ENCODE peak calls at places on chromosomes 11 and 22, in eight cellular contexts. P is naive thymus-derived CD4-positive, alpha-beta T cell; B is body of pancreas; W is pancreas; Y is neuronal stem cell; E is PC-9; C is thyroid gland; V is breast epithelium. S is an unnamed sample.

GRCh38 chr11:69878927-69879733 is 59.9 kb upstream of the FGF3 start:
- DNase-seq in P (no peak), B (peak; percentile 7), W (peak; percentile 47), Y (no peak), E (peak; percentile 21), C (no peak), V (peak; percentile 45), S (no peak)

GRCh38 chr11:102864724-102865123 is 10.1 kb downstream of the MMP12 start:
- DNase-seq in P (no peak), B (no peak), W (no peak), Y (no peak), E (no peak), C (no peak), V (no peak), S (no peak)

GRCh38 chr11:67291481-67292381 is 2.6 kb downstream of the ANKRD13D start:
- DNase-seq in P (no peak), B (no peak), W (no peak), Y (no peak), E (no peak), C (no peak), V (no peak), S (no peak)

GRCh38 chr11:89516496-89516895 is 25.3 kb upstream of the NOX4 start:
- DNase-seq in P (no peak), B (no peak), W (no peak), Y (no peak), E (no peak), C (no peak), V (no peak), S (no peak)

GRCh38 chr11:109112748-109113378 is 309.1 kb upstream of the C11orf87 start:
- DNase-seq in P (no peak), B (peak; percentile 34), W (peak; percentile 61), Y (no peak), E (no peak), C (no peak), V (no peak), S (peak; percentile 47)

GRCh38 chr11:10298342-10298741 is 4.3 kb upstream of the SBF2 start:
- DNase-seq in P (peak; percentile 24), B (no peak), W (no peak), Y (no peak), E (peak; percentile 38), C (peak; percentile 76), V (no peak), S (peak; percentile 32)

GRCh38 chr22:43923191-43923590 is 414 bp upstream of the PNPLA3 start:
- DNase-seq in P (no peak), B (no peak), W (no peak), Y (no peak), E (no peak), C (no peak), V (no peak), S (peak; percentile 16)

GRCh38 chr11:79902493-79902892 is 461.7 kb upstream of the TENM4 start:
- DNase-seq in P (no peak), B (no peak), W (no peak), Y (no peak), E (no peak), C (peak; percentile 5), V (no peak), S (no peak)

GRCh38 chr11:130636672-130637463 is 188.4 kb downstream of the ADAMTS15 start:
- DNase-seq in P (no peak), B (no peak), W (no peak), Y (no peak), E (peak; percentile 96), C (no peak), V (no peak), S (no peak)

GRCh38 chr11:78251083-78251699 is 62.5 kb downstream of the USP35 start:
- DNase-seq in P (no peak), B (no peak), W (no peak), Y (no peak), E (no peak), C (no peak), V (no peak), S (peak; percentile 78)

GRCh38 chr22:42281284-42281683 is 10.8 kb upstream of the TCF20 start:
- DNase-seq in P (no peak), B (no peak), W (no peak), Y (no peak), E (no peak), C (no peak), V (peak; percentile 35), S (no peak)

GRCh38 chr11:61532136-61533038 is 23.8 kb downstream of the LRRC10B start:
- DNase-seq in P (peak; percentile 12), B (peak; percentile 49), W (peak; percentile 71), Y (no peak), E (no peak), C (peak; percentile 26), V (no peak), S (peak; percentile 33)

GRCh38 chr11:75032550-75032935 is 43.8 kb downstream of the NEU3 start:
- DNase-seq in P (no peak), B (no peak), W (no peak), Y (no peak), E (peak; percentile 26), C (no peak), V (no peak), S (no peak)

GRCh38 chr11:119722281-119722794 is 6.7 kb downstream of the NECTIN1 start:
- DNase-seq in P (no peak), B (peak; percentile 93), W (peak; percentile 79), Y (no peak), E (no peak), C (no peak), V (no peak), S (no peak)

GRCh38 chr11:75184051-75184450 is 33.1 kb downstream of the SLCO2B1 start:
- DNase-seq in P (no peak), B (no peak), W (no peak), Y (no peak), E (no peak), C (no peak), V (no peak), S (no peak)

GRCh38 chr11:66886317-66886588 is 29.4 kb downstream of the LRFN4 start:
- DNase-seq in P (no peak), B (no peak), W (no peak), Y (no peak), E (no peak), C (no peak), V (no peak), S (no peak)

GRCh38 chr11:28243596-28243995 is 135.4 kb downstream of the METTL15 start:
- DNase-seq in P (no peak), B (no peak), W (no peak), Y (no peak), E (no peak), C (no peak), V (no peak), S (no peak)

GRCh38 chr22:36206255-36206654 is 4.6 kb upstream of the APOL4 start:
- DNase-seq in P (no peak), B (no peak), W (no peak), Y (no peak), E (no peak), C (no peak), V (no peak), S (no peak)

GRCh38 chr11:96256604-96257003 is 86.4 kb downstream of the MAML2 start:
- DNase-seq in P (no peak), B (no peak), W (no peak), Y (no peak), E (no peak), C (no peak), V (no peak), S (no peak)

GRCh38 chr11:216081-216974 is 8.8 kb downstream of the RIC8A start:
- DNase-seq in P (no peak), B (no peak), W (peak; percentile 21), Y (no peak), E (no peak), C (no peak), V (peak; percentile 35), S (no peak)

GRCh38 chr11:12220305-12220704 is 109.9 kb downstream of the MICAL2 start:
- DNase-seq in P (no peak), B (peak; percentile 74), W (no peak), Y (no peak), E (no peak), C (peak; percentile 45), V (no peak), S (peak; percentile 66)

GRCh38 chr11:40293655-40294342 is 1165.7 kb downstream of the LRRC4C start:
- DNase-seq in P (no peak), B (peak; percentile 64), W (peak; percentile 78), Y (peak; percentile 87), E (no peak), C (peak; percentile 80), V (peak; percentile 58), S (peak; percentile 86)
- H3K27ac ChIP-seq in P (no peak overlapping the region), B (no peak overlapping the region), W (no peak overlapping the region), Y (peak overlapping the region; percentile 79), E (no peak overlapping the region), C (peak overlapping the region; percentile 78), V (peak overlapping the region; percentile 81), S (no peak overlapping the region)

DNA sequence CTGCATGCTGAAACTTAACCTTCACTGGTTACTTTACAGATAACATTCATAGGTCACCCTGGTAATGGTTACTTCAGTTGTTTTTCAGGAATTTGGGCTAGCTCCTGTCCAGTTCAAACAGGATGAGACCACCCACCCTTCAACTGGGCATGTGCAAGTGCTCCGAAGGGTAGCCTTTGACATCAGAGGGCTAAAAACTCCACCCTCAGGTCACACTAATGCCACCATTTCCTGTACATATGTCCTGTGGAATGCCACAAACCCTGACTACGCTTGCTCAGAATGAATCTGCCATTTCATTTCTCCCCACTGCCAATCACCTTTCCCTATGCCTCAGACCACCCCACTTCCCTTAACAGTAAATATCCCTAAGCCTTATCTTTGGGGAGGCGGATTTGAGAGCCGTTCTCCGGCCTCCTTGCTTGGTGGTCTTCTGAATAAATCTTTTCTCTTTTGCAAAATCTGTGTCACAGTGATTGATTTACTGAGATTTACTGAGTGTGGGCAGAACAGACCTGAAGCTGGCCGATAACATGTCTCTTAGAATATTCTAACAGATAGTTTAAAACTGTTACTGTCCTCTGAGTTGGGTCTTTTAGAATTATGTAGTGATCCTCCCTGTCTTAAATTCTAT is 25.4 kb upstream of the FXYD2 start:
- DNase-seq in P (no peak), B (no peak), W (peak; percentile 12), Y (no peak), E (no peak), C (no peak), V (no peak), S (no peak)
- H3K9me3 ChIP-seq in P (no peaks in the 10 kb centered on the region), B (no peaks in the 10 kb centered on the region), W (no peaks in the 10 kb centered on the region), Y (peaks cover 11% of the 10 kb centered on the region), E (peaks cover 9% of the 10 kb centered on the region), C (no peaks in the 10 kb centered on the region), V (no peaks in the 10 kb centered on the region), S (no peaks in the 10 kb centered on the region)

GRCh38 chr11:85803920-85804319 is 7.0 kb downstream of the SYTL2 start:
- DNase-seq in P (no peak), B (no peak), W (no peak), Y (no peak), E (no peak), C (no peak), V (no peak), S (no peak)
- H3K4me1 ChIP-seq in P (peaks cover 3% of the 10 kb centered on the region), B (no peaks in the 10 kb centered on the region), W (no peaks in the 10 kb centered on the region), Y (no peaks in the 10 kb centered on the region), E (peaks cover 5% of the 10 kb centered on the region), C (no peaks in the 10 kb centered on the region), V (no peaks in the 10 kb centered on the region), S (no peaks in the 10 kb centered on the region)

DNA sequence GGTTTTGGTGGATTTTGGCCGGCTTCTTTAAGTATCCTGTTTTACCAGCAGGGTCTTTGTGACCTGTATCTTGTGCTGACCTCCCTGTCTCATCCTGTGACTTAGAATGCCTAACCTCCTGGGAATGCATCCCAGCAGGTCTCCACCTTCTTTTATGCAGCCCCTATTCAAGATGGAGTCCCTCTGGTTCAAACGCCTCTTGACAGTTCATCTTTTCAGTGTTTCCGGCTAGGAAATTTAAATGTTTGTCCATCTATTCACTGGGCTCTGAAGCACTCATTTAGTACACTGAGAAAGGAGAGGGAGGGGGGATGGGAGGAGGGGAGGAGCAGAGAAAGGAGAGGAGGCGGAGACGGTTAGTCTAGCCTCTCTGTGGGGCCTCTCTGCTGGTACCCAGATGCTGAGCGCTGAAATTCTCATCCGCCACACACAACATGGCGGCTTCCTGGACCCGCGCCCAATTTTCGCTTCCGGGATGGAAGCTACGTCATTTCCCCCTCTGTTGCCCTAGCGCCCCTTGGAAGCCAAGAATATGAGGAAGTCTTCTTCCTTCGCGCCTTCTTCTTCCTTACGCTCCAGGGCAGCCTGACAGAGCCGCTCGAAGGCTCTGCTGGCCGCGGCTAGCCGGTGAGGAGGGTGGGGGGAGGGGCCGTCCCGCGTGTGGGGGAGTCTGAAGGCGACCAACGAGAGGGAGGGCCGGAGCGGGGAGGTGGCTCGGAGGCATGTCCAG is 69.0 kb upstream of the SYT13 start:
- DNase-seq in P (peak; percentile 83), B (peak; percentile 90), W (peak; percentile 96), Y (peak; percentile 89), E (peak; percentile 13), C (peak; percentile 87), V (peak; percentile 87), S (peak; percentile 89)
- H3K27ac ChIP-seq in P (peak overlapping the region; percentile 73), B (peak overlapping the region; percentile 13), W (peak overlapping the region; percentile 44), Y (peak overlapping the region; percentile 57), E (no peak overlapping the region), C (no peak overlapping the region), V (peak overlapping the region; percentile 61), S (peak overlapping the region; percentile 38)

S was measured in cardiac muscle cell.